ENCODE peak calls at places on chromosomes 7 and 10, in six cellular contexts. G, X, H, B, W and Y are unnamed samples.

GRCh38 chr10:76029782-76030181 is 598.4 kb downstream of the LRMDA start:
- DNase-seq in G (no peak), B (no peak), X (no peak), W (no peak), H (no peak), Y (no peak)

GRCh38 chr10:97175586-97175985 is 10.2 kb downstream of the SLIT1 start:
- DNase-seq in B (no peak), H (peak; percentile 33), G (no peak), W (no peak), X (no peak), Y (no peak)

GRCh38 chr7:18198868-18199267 is 171.2 kb upstream of the PRPS1L1 start:
- DNase-seq in X (no peak), H (no peak), G (no peak), W (no peak), B (no peak), Y (no peak)

GRCh38 chr7:1296727-1297475 is 64.2 kb downstream of the UNCX start:
- DNase-seq in B (no peak), G (no peak), W (no peak), H (no peak), X (no peak), Y (no peak)

GRCh38 chr10:122476034-122476695 is 14.8 kb downstream of the HTRA1 start:
- DNase-seq in W (no peak), H (no peak), G (no peak), X (no peak), B (no peak), Y (no peak)

GRCh38 chr7:32102432-32102851 is 32.2 kb upstream of the PDE1C start:
- DNase-seq in W (no peak), G (no peak), H (no peak), B (no peak), X (no peak), Y (no peak)

GRCh38 chr10:73850863-73851461 is 23.4 kb downstream of the CAMK2G start:
- DNase-seq in X (peak; percentile 95), G (peak; percentile 95), H (peak; percentile 96), W (no peak), B (peak; percentile 52), Y (peak; percentile 42)

GRCh38 chr7:37832194-37832593 is 16.2 kb upstream of the NME8 start:
- DNase-seq in B (peak; percentile 57), H (peak; percentile 84), G (no peak), W (no peak), X (peak; percentile 44), Y (no peak)

GRCh38 chr7:91135703-91136102 is 128.5 kb upstream of the FZD1 start:
- DNase-seq in W (no peak), H (no peak), X (no peak), G (no peak), B (no peak), Y (no peak)

GRCh38 chr7:80918406-80918805 is 445 bp downstream of the SEMA3C start:
- DNase-seq in G (no peak), B (no peak), W (no peak), H (no peak), X (no peak), Y (no peak)

GRCh38 chr7:112360681-112361080 is 89.6 kb upstream of the IFRD1 start:
- DNase-seq in H (no peak), W (no peak), G (no peak), B (no peak), X (no peak), Y (no peak)

GRCh38 chr7:130901209-130901783 is 167.3 kb upstream of the KLF14 start:
- DNase-seq in X (peak; percentile 94), W (peak; percentile 26), B (peak; percentile 71), H (no peak), G (peak; percentile 67), Y (no peak)

GRCh38 chr7:1457949-1458675 is 1.2 kb downstream of the MICALL2 start:
- DNase-seq in H (no peak), G (no peak), B (no peak), W (no peak), X (peak; percentile 24), Y (no peak)

GRCh38 chr7:36985866-36986402 is 261.6 kb upstream of the AOAH start:
- DNase-seq in B (no peak), H (no peak), X (no peak), G (no peak), W (no peak), Y (no peak)

GRCh38 chr10:61612451-61612850 is 50.3 kb upstream of the CABCOCO1 start:
- DNase-seq in H (no peak), G (no peak), X (no peak), B (no peak), W (no peak), Y (no peak)

GRCh38 chr10:114611617-114612016 is 46.5 kb downstream of the ABLIM1 start:
- DNase-seq in W (no peak), H (no peak), B (no peak), X (no peak), G (no peak), Y (no peak)

GRCh38 chr10:114925675-114926204 is 12.3 kb upstream of the TRUB1 start:
- DNase-seq in X (peak; percentile 55), W (no peak), H (no peak), G (peak; percentile 22), B (no peak), Y (no peak)

GRCh38 chr10:30233186-30233958 is 115.7 kb downstream of the MTPAP start:
- DNase-seq in X (no peak), B (no peak), G (no peak), H (no peak), W (no peak), Y (no peak)